ENCODE peak calls at places on chromosomes 4 and X, in seven cellular contexts. One of them, this sample, is unnamed.

GRCh38 chr4:146121757-146122156 is 53.8 kb upstream of the LSM6 start:
- DNase-seq in uterus: no peak
- DNase-seq in testis: no peak
- DNase-seq in transverse colon: no peak
- DNase-seq in cardiac muscle cell: peak
- DNase-seq in upper lobe of right lung: no peak
- DNase-seq in breast epithelium: no peak
- DNase-seq in this sample: no peak

GRCh38 chrX:2502668-2503519 is 2.1 kb upstream of the DHRSX start:
- DNase-seq in uterus: no peak
- DNase-seq in testis: no peak
- DNase-seq in transverse colon: peak
- DNase-seq in cardiac muscle cell: peak
- DNase-seq in upper lobe of right lung: no peak
- DNase-seq in breast epithelium: no peak
- DNase-seq in this sample: no peak

GRCh38 chr4:119132306-119132705 is 3.3 kb upstream of the MYOZ2 start:
- DNase-seq in uterus: no peak
- DNase-seq in testis: no peak
- DNase-seq in transverse colon: no peak
- DNase-seq in cardiac muscle cell: peak
- DNase-seq in upper lobe of right lung: no peak
- DNase-seq in breast epithelium: no peak
- DNase-seq in this sample: no peak

GRCh38 chrX:150508461-150509367 is 59.7 kb upstream of the MTM1 start:
- DNase-seq in uterus: peak
- DNase-seq in testis: peak
- DNase-seq in transverse colon: peak
- DNase-seq in cardiac muscle cell: peak
- DNase-seq in upper lobe of right lung: peak
- DNase-seq in breast epithelium: peak
- DNase-seq in this sample: peak

GRCh38 chr4:64781737-64782326 is 372.6 kb upstream of the TECRL start:
- DNase-seq in uterus: no peak
- DNase-seq in testis: no peak
- DNase-seq in transverse colon: no peak
- DNase-seq in cardiac muscle cell: peak
- DNase-seq in upper lobe of right lung: no peak
- DNase-seq in breast epithelium: no peak
- DNase-seq in this sample: no peak

GRCh38 chr4:24778427-24779225 is 16.7 kb upstream of the SOD3 start:
- DNase-seq in uterus: peak
- DNase-seq in testis: peak
- DNase-seq in transverse colon: peak
- DNase-seq in cardiac muscle cell: peak
- DNase-seq in upper lobe of right lung: no peak
- DNase-seq in breast epithelium: peak
- DNase-seq in this sample: peak

GRCh38 chr4:175330652-175331051 is 412.5 kb downstream of the ADAM29 start:
- DNase-seq in uterus: no peak
- DNase-seq in testis: no peak
- DNase-seq in transverse colon: no peak
- DNase-seq in cardiac muscle cell: no peak
- DNase-seq in upper lobe of right lung: no peak
- DNase-seq in breast epithelium: no peak
- DNase-seq in this sample: no peak

GRCh38 chrX:130623508-130623907 is 221.7 kb downstream of the RBMX2 start:
- DNase-seq in uterus: no peak
- DNase-seq in testis: no peak
- DNase-seq in transverse colon: no peak
- DNase-seq in cardiac muscle cell: no peak
- DNase-seq in upper lobe of right lung: no peak
- DNase-seq in breast epithelium: no peak
- DNase-seq in this sample: no peak

GRCh38 chr4:34422472-34422871 is 1821.8 kb downstream of the ARAP2 start:
- DNase-seq in uterus: no peak
- DNase-seq in testis: no peak
- DNase-seq in transverse colon: no peak
- DNase-seq in cardiac muscle cell: peak
- DNase-seq in upper lobe of right lung: no peak
- DNase-seq in breast epithelium: no peak
- DNase-seq in this sample: no peak

GRCh38 chrX:47772764-47773163 is 63.9 kb upstream of the ZNF81 start:
- DNase-seq in uterus: no peak
- DNase-seq in testis: no peak
- DNase-seq in transverse colon: no peak
- DNase-seq in cardiac muscle cell: no peak
- DNase-seq in upper lobe of right lung: no peak
- DNase-seq in breast epithelium: no peak
- DNase-seq in this sample: no peak

GRCh38 chr4:7941111-7942018 is 1.7 kb upstream of the AFAP1 start:
- DNase-seq in uterus: peak
- DNase-seq in testis: no peak
- DNase-seq in transverse colon: no peak
- DNase-seq in cardiac muscle cell: peak
- DNase-seq in upper lobe of right lung: no peak
- DNase-seq in breast epithelium: no peak
- DNase-seq in this sample: peak

GRCh38 chr4:180751009-180751408 is 1492.2 kb upstream of the TENM3 start:
- DNase-seq in uterus: no peak
- DNase-seq in testis: no peak
- DNase-seq in transverse colon: no peak
- DNase-seq in cardiac muscle cell: peak
- DNase-seq in upper lobe of right lung: no peak
- DNase-seq in breast epithelium: no peak
- DNase-seq in this sample: no peak

GRCh38 chr4:138828926-138829325 is 186.7 kb upstream of the NOCT start:
- DNase-seq in uterus: no peak
- DNase-seq in testis: no peak
- DNase-seq in transverse colon: no peak
- DNase-seq in cardiac muscle cell: no peak
- DNase-seq in upper lobe of right lung: no peak
- DNase-seq in breast epithelium: no peak
- DNase-seq in this sample: no peak

GRCh38 chr4:24211821-24212220 is 322.0 kb upstream of the PPARGC1A start:
- DNase-seq in uterus: no peak
- DNase-seq in testis: no peak
- DNase-seq in transverse colon: no peak
- DNase-seq in cardiac muscle cell: peak
- DNase-seq in upper lobe of right lung: no peak
- DNase-seq in breast epithelium: no peak
- DNase-seq in this sample: no peak

GRCh38 chr4:26235500-26235899 is 85.3 kb upstream of the RBPJ start:
- DNase-seq in uterus: peak
- DNase-seq in testis: no peak
- DNase-seq in transverse colon: peak
- DNase-seq in cardiac muscle cell: peak
- DNase-seq in upper lobe of right lung: no peak
- DNase-seq in breast epithelium: no peak
- DNase-seq in this sample: peak

GRCh38 chr4:123170843-123171242 is 225.8 kb upstream of the SPRY1 start:
- DNase-seq in uterus: no peak
- DNase-seq in testis: no peak
- DNase-seq in transverse colon: no peak
- DNase-seq in cardiac muscle cell: no peak
- DNase-seq in upper lobe of right lung: no peak
- DNase-seq in breast epithelium: no peak
- DNase-seq in this sample: no peak

GRCh38 chr4:55033296-55033695 is 92.1 kb downstream of the KDR start:
- DNase-seq in uterus: no peak
- DNase-seq in testis: no peak
- DNase-seq in transverse colon: no peak
- DNase-seq in cardiac muscle cell: no peak
- DNase-seq in upper lobe of right lung: no peak
- DNase-seq in breast epithelium: no peak
- DNase-seq in this sample: no peak

GRCh38 chrX:5672099-5672498 is 556.6 kb downstream of the NLGN4X start:
- DNase-seq in uterus: no peak
- DNase-seq in testis: no peak
- DNase-seq in transverse colon: no peak
- DNase-seq in cardiac muscle cell: no peak
- DNase-seq in upper lobe of right lung: no peak
- DNase-seq in breast epithelium: no peak
- DNase-seq in this sample: no peak

GRCh38 chr4:40140206-40140605 is 56.6 kb upstream of the RHOH start:
- DNase-seq in uterus: no peak
- DNase-seq in testis: no peak
- DNase-seq in transverse colon: no peak
- DNase-seq in cardiac muscle cell: peak
- DNase-seq in upper lobe of right lung: no peak
- DNase-seq in breast epithelium: no peak
- DNase-seq in this sample: no peak

GRCh38 chrX:94831364-94831763 is 1157.4 kb downstream of the FAM133A start:
- DNase-seq in uterus: no peak
- DNase-seq in testis: no peak
- DNase-seq in transverse colon: no peak
- DNase-seq in cardiac muscle cell: peak
- DNase-seq in upper lobe of right lung: no peak
- DNase-seq in breast epithelium: no peak
- DNase-seq in this sample: no peak

GRCh38 chrX:24658421-24658820 is 11.3 kb upstream of the PCYT1B start:
- DNase-seq in uterus: no peak
- DNase-seq in testis: no peak
- DNase-seq in transverse colon: no peak
- DNase-seq in cardiac muscle cell: peak
- DNase-seq in upper lobe of right lung: no peak
- DNase-seq in breast epithelium: no peak
- DNase-seq in this sample: no peak

GRCh38 chrX:126770179-126770578 is 49.4 kb upstream of the PRR32 start:
- DNase-seq in uterus: no peak
- DNase-seq in testis: peak
- DNase-seq in transverse colon: no peak
- DNase-seq in cardiac muscle cell: no peak
- DNase-seq in upper lobe of right lung: no peak
- DNase-seq in breast epithelium: no peak
- DNase-seq in this sample: no peak
- TF ChIP-seq CTCF in uterus: peak
- TF ChIP-seq CTCF in testis: peak
- TF ChIP-seq CTCF in transverse colon: peak
- TF ChIP-seq CTCF in cardiac muscle cell: no peak
- TF ChIP-seq CTCF in upper lobe of right lung: peak
- TF ChIP-seq CTCF in breast epithelium: peak
- TF ChIP-seq CTCF in this sample: no peak

DNA sequence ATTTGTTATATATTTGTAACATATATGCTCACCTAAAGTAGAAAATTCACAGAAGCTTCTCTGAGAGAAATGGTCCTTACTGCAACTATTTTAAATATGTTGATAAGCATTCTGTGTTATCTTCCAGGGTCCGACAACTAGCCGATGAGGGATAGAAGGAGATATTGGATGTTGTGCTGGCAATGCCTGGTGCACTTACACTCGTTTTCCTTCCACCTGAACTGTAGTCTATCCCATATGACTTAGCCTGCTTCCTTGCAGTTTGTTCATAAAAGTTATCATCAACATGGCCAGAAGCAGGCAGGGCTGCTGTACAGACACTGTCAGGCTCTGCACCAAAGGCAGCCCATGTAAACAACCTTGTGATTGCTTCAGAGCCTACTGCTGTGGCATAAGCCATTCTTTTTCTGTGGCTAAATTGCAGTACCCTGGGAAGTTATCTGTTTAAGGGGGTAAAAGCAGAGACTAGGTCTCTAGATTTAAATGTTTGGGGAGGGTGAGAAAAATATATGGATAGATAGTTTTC is 1.6 kb downstream of the MAPK10 start:
- DNase-seq in uterus: no peak
- DNase-seq in testis: no peak
- DNase-seq in transverse colon: no peak
- DNase-seq in cardiac muscle cell: peak
- DNase-seq in upper lobe of right lung: no peak
- DNase-seq in breast epithelium: no peak
- DNase-seq in this sample: no peak
- H3K27ac ChIP-seq in uterus: no peak
- H3K27ac ChIP-seq in testis: no peak
- H3K27ac ChIP-seq in transverse colon: no peak
- H3K27ac ChIP-seq in cardiac muscle cell: no peak
- H3K27ac ChIP-seq in upper lobe of right lung: no peak
- H3K27ac ChIP-seq in breast epithelium: no peak
- H3K27ac ChIP-seq in this sample: no peak

GRCh38 chrX:123181515-123181914 is 2.6 kb upstream of the GRIA3 start:
- DNase-seq in uterus: no peak
- DNase-seq in testis: no peak
- DNase-seq in transverse colon: no peak
- DNase-seq in cardiac muscle cell: no peak
- DNase-seq in upper lobe of right lung: no peak
- DNase-seq in breast epithelium: no peak
- DNase-seq in this sample: no peak
- TF ChIP-seq CTCF in uterus: no peak
- TF ChIP-seq CTCF in testis: no peak
- TF ChIP-seq CTCF in transverse colon: no peak
- TF ChIP-seq CTCF in cardiac muscle cell: no peak
- TF ChIP-seq CTCF in upper lobe of right lung: no peak
- TF ChIP-seq CTCF in breast epithelium: no peak
- TF ChIP-seq CTCF in this sample: no peak

GRCh38 chr4:101022151-101023024 is 324.9 kb downstream of the PPP3CA start:
- DNase-seq in uterus: no peak
- DNase-seq in testis: no peak
- DNase-seq in transverse colon: no peak
- DNase-seq in cardiac muscle cell: no peak
- DNase-seq in upper lobe of right lung: no peak
- DNase-seq in breast epithelium: no peak
- DNase-seq in this sample: no peak

GRCh38 chr4:101019941-101020401 is 327.4 kb downstream of the PPP3CA start:
- DNase-seq in uterus: no peak
- DNase-seq in testis: no peak
- DNase-seq in transverse colon: no peak
- DNase-seq in cardiac muscle cell: no peak
- DNase-seq in upper lobe of right lung: no peak
- DNase-seq in breast epithelium: no peak
- DNase-seq in this sample: no peak

GRCh38 chr4:101018836-101019235 is 328.5 kb downstream of the PPP3CA start:
- DNase-seq in uterus: no peak
- DNase-seq in testis: no peak
- DNase-seq in transverse colon: peak
- DNase-seq in cardiac muscle cell: no peak
- DNase-seq in upper lobe of right lung: no peak
- DNase-seq in breast epithelium: no peak
- DNase-seq in this sample: no peak

GRCh38 chr4:101019313-101019712 is 328.0 kb downstream of the PPP3CA start:
- DNase-seq in uterus: no peak
- DNase-seq in testis: no peak
- DNase-seq in transverse colon: no peak
- DNase-seq in cardiac muscle cell: no peak
- DNase-seq in upper lobe of right lung: no peak
- DNase-seq in breast epithelium: no peak
- DNase-seq in this sample: no peak

GRCh38 chr4:101020956-101021355 is 326.4 kb downstream of the PPP3CA start:
- DNase-seq in uterus: no peak
- DNase-seq in testis: no peak
- DNase-seq in transverse colon: no peak
- DNase-seq in cardiac muscle cell: peak
- DNase-seq in upper lobe of right lung: no peak
- DNase-seq in breast epithelium: no peak
- DNase-seq in this sample: no peak
- H3K27ac ChIP-seq in uterus: no peak
- H3K27ac ChIP-seq in testis: no peak
- H3K27ac ChIP-seq in transverse colon: no peak
- H3K27ac ChIP-seq in cardiac muscle cell: no peak
- H3K27ac ChIP-seq in upper lobe of right lung: peak
- H3K27ac ChIP-seq in breast epithelium: peak
- H3K27ac ChIP-seq in this sample: no peak